ENCODE peak calls at places on chromosome 15, in nine cellular contexts. T is astrocyte; Q is fibroblast of pulmonary artery; X is fibroblast of lung; F is adrenal gland; I is A549; U is GM12864; Z is AG04449; R is CD8-positive, alpha-beta T cell. E is an unnamed sample.

GRCh38 chr15:67700023-67700422 is 125.3 kb upstream of the SKOR1 start:
- DNase-seq in T (no peak), Q (no peak), X (peak), F (no peak), I (no peak), U (no peak), Z (no peak), R (no peak), E (peak)

GRCh38 chr15:40266828-40267304 is 16.0 kb downstream of the ANKRD63 start:
- DNase-seq in T (peak), Q (peak), X (peak), F (peak), I (peak), U (no peak), Z (peak), R (no peak), E (peak)

GRCh38 chr15:40454904-40455391 is 14.2 kb downstream of the BAHD1 start:
- DNase-seq in T (peak), Q (peak), X (peak), F (peak), I (no peak), U (no peak), Z (no peak), R (no peak), E (no peak)

GRCh38 chr15:59168536-59168935 is 38.1 kb upstream of the LDHAL6B start:
- DNase-seq in T (peak), Q (peak), X (peak), F (peak), I (no peak), U (no peak), Z (no peak), R (no peak), E (peak)

GRCh38 chr15:76060098-76060989 is 559 bp downstream of the TMEM266 start:
- DNase-seq in T (no peak), Q (no peak), X (no peak), F (no peak), I (no peak), U (peak), Z (no peak), R (no peak), E (no peak)

GRCh38 chr15:77866596-77867125 is 210.8 kb downstream of the TBC1D2B start:
- DNase-seq in T (no peak), Q (no peak), X (no peak), F (no peak), I (no peak), U (no peak), Z (no peak), R (no peak), E (no peak)

GRCh38 chr15:64561997-64562396 is 101.6 kb downstream of the ZNF609 start:
- DNase-seq in T (no peak), Q (no peak), X (no peak), F (no peak), I (no peak), U (no peak), Z (no peak), R (no peak), E (no peak)

GRCh38 chr15:65032823-65033537 is 3.5 kb upstream of the MTFMT start:
- DNase-seq in T (peak), Q (peak), X (peak), F (peak), I (peak), U (no peak), Z (no peak), R (no peak), E (peak)

GRCh38 chr15:49330166-49330565 is 92.9 kb upstream of the FGF7 start:
- DNase-seq in T (no peak), Q (no peak), X (no peak), F (no peak), I (no peak), U (no peak), Z (no peak), R (no peak), E (peak)

GRCh38 chr15:59260090-59260489 is 53.4 kb downstream of the LDHAL6B start:
- DNase-seq in T (no peak), Q (no peak), X (no peak), F (no peak), I (no peak), U (no peak), Z (no peak), R (no peak), E (no peak)

GRCh38 chr15:86813892-86814291 is 734.2 kb downstream of the AGBL1 start:
- DNase-seq in T (no peak), Q (no peak), X (no peak), F (no peak), I (no peak), U (no peak), Z (no peak), R (no peak), E (no peak)

GRCh38 chr15:78012643-78013077 is 64.9 kb downstream of the TBC1D2B start:
- DNase-seq in T (no peak), Q (no peak), X (no peak), F (peak), I (no peak), U (no peak), Z (no peak), R (no peak), E (no peak)

GRCh38 chr15:36877294-36877693 is 223.1 kb downstream of the MEIS2 start:
- DNase-seq in T (no peak), Q (no peak), X (no peak), F (no peak), I (no peak), U (no peak), Z (no peak), R (no peak), E (no peak)

GRCh38 chr15:40493089-40493840 is 22.5 kb downstream of the CHST14 start:
- DNase-seq in T (peak), Q (no peak), X (peak), F (no peak), I (no peak), U (no peak), Z (no peak), R (no peak), E (no peak)

GRCh38 chr15:65349338-65349737 is 28.5 kb downstream of the IGDCC3 start:
- DNase-seq in T (no peak), Q (no peak), X (no peak), F (no peak), I (no peak), U (no peak), Z (no peak), R (no peak), E (no peak)

GRCh38 chr15:63979227-63979793 is 67.0 kb downstream of the DAPK2 start:
- DNase-seq in T (no peak), Q (no peak), X (no peak), F (no peak), I (no peak), U (no peak), Z (no peak), R (no peak), E (no peak)

GRCh38 chr15:62338497-62338896 is 173.4 kb upstream of the C2CD4B start:
- DNase-seq in T (no peak), Q (no peak), X (no peak), F (no peak), I (no peak), U (no peak), Z (no peak), R (no peak), E (no peak)

GRCh38 chr15:71547066-71547465 is 263.3 kb upstream of the NR2E3 start:
- DNase-seq in T (no peak), Q (no peak), X (no peak), F (peak), I (no peak), U (no peak), Z (no peak), R (no peak), E (peak)

GRCh38 chr15:81282911-81283310 is 41.0 kb downstream of the STARD5 start:
- DNase-seq in T (no peak), Q (no peak), X (no peak), F (no peak), I (no peak), U (no peak), Z (no peak), R (no peak), E (no peak)

GRCh38 chr15:33934896-33935295 is 33.4 kb upstream of the CHRM5 start:
- DNase-seq in T (peak), Q (no peak), X (peak), F (no peak), I (no peak), U (no peak), Z (no peak), R (no peak), E (peak)

GRCh38 chr15:68354923-68355322 is 77.0 kb downstream of the ITGA11 start:
- DNase-seq in T (peak), Q (peak), X (peak), F (no peak), I (peak), U (no peak), Z (peak), R (no peak), E (peak)

GRCh38 chr15:58551084-58551763 is 119.4 kb downstream of the LIPC start:
- DNase-seq in T (no peak), Q (no peak), X (no peak), F (no peak), I (no peak), U (no peak), Z (no peak), R (no peak), E (no peak)

GRCh38 chr15:31212956-31213694 is 111.6 kb upstream of the TRPM1 start:
- DNase-seq in T (no peak), Q (no peak), X (no peak), F (no peak), I (no peak), U (no peak), Z (no peak), R (no peak), E (no peak)

GRCh38 chr15:40787344-40787841 is 17.6 kb downstream of the C15orf62 start:
- DNase-seq in T (peak), Q (peak), X (peak), F (no peak), I (no peak), U (no peak), Z (no peak), R (no peak), E (peak)

GRCh38 chr15:37984368-37984767 is 49.9 kb downstream of the TMCO5A start:
- DNase-seq in T (no peak), Q (no peak), X (no peak), F (no peak), I (no peak), U (no peak), Z (no peak), R (no peak), E (no peak)

GRCh38 chr15:67107014-67107812 is 41.8 kb downstream of the SMAD3 start:
- DNase-seq in T (peak), Q (peak), X (peak), F (peak), I (peak), U (no peak), Z (peak), R (no peak), E (peak)

GRCh38 chr15:22786868-22787698 is 639 bp downstream of the NIPA1 start:
- DNase-seq in T (no peak), Q (peak), X (peak), F (peak), I (peak), U (no peak), Z (no peak), R (no peak), E (peak)

GRCh38 chr15:64703632-64703959 is 71.8 kb downstream of the RBPMS2 start:
- DNase-seq in T (no peak), Q (no peak), X (no peak), F (peak), I (peak), U (no peak), Z (no peak), R (no peak), E (no peak)

GRCh38 chr15:40252438-40253178 is 13.7 kb downstream of the PAK6 start:
- DNase-seq in T (no peak), Q (no peak), X (peak), F (peak), I (no peak), U (no peak), Z (no peak), R (no peak), E (peak)

GRCh38 chr15:77603616-77604406 is 28.9 kb downstream of the LINGO1 start:
- DNase-seq in T (no peak), Q (no peak), X (no peak), F (no peak), I (no peak), U (no peak), Z (no peak), R (no peak), E (no peak)

GRCh38 chr15:48928877-48929538 is 34.7 kb downstream of the SHC4 start:
- DNase-seq in T (peak), Q (no peak), X (peak), F (no peak), I (no peak), U (no peak), Z (no peak), R (no peak), E (no peak)

DNA sequence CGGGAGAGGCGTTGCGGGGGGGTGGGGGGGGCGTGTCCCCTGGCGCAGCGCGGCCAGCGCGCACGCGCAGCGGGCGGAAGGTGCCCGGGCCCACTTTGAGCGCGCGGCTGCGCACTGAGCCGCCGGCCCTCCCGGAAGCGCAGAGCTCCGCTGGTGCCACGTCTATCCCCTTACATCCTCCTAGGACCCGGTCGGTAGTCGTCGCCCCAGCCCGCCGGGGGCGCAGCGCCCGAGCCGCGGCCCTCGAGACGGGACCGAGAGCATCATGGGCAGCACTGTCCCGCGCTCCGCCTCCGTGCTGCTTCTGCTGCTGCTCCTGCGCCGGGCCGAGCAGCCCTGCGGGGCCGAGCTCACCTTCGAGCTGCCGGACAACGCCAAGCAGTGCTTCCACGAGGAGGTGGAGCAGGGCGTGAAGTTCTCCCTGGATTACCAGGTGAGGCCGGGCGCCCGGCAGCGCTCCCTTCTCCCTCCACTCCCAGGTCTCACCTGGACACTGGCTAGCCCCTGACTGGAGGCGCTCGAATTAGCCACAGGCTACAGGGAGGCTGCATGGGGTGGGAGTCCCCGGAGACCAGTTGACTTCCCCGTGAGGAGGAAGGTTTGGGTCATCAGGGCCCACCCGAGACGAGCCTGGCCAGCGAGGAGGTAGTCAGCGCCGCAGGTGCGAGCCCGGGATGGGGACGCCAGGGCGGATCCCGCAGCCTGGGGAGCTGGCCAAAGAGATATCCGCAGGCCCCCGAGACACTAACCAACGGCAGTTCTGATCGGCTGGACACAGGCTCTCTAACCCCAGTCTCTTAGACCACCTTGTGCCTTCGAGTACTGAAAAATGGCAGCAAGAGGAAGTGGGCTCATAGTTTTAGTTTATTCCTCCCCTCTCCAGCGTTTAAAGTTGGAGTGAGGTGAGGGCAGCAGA is at the start of gene TMED3:
- DNase-seq in T (peak), Q (peak), X (peak), F (peak), I (peak), U (peak), Z (no peak), R (peak), E (peak)
- TF ChIP-seq CTCF in T (no peak), Q (no peak), X (peak), F (peak), I (peak), U (peak), Z (peak), R (no peak), E (peak)

GRCh38 chr15:42576776-42577175 is 1.4 kb downstream of the STARD9 start:
- DNase-seq in T (no peak), Q (no peak), X (no peak), F (no peak), I (no peak), U (no peak), Z (no peak), R (no peak), E (no peak)
- H3K4me3 ChIP-seq in T (no peak), Q (no peak), X (peak), F (no peak), I (no peak), U (peak), Z (no peak), R (no peak), E (peak)

GRCh38 chr15:88489321-88489720 is 21.8 kb downstream of the MRPS11 start:
- DNase-seq in T (no peak), Q (no peak), X (no peak), F (no peak), I (no peak), U (no peak), Z (no peak), R (no peak), E (no peak)
- TF ChIP-seq CTCF in T (no peak), Q (no peak), X (no peak), F (no peak), I (no peak), U (peak), Z (no peak), R (no peak), E (no peak)

GRCh38 chr15:90987561-90988141 is 6.7 kb downstream of the PRC1 start:
- DNase-seq in T (no peak), Q (no peak), X (peak), F (no peak), I (no peak), U (no peak), Z (no peak), R (no peak), E (peak)
- H3K4me3 ChIP-seq in T (no peak), Q (no peak), X (no peak), F (no peak), I (no peak), U (peak), Z (no peak), R (no peak), E (peak)

DNA sequence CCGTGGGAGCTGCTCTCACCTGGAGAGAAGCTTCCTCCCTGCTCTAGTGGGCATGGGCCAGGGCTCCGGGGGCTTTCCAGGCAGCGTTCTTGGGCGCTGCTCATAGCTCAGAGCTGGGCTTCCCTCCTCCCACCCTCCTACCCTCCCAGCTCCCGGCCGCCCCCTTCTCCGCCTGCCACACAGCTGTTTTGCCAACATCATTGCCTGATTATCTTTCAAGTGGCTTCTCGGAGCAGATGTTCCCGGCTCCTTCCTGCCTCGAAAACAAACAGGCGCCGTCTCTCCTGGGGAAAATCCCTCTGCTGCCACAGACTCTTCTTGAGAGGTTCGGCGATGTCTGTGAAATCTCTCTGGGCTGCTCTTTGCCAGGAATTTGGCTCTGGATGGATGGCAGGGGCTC is 195.6 kb downstream of the RPLP1 start:
- DNase-seq in T (no peak), Q (no peak), X (no peak), F (no peak), I (no peak), U (no peak), Z (no peak), R (no peak), E (no peak)
- TF ChIP-seq CTCF in T (no peak), Q (no peak), X (no peak), F (no peak), I (no peak), U (no peak), Z (no peak), R (no peak), E (no peak)

DNA sequence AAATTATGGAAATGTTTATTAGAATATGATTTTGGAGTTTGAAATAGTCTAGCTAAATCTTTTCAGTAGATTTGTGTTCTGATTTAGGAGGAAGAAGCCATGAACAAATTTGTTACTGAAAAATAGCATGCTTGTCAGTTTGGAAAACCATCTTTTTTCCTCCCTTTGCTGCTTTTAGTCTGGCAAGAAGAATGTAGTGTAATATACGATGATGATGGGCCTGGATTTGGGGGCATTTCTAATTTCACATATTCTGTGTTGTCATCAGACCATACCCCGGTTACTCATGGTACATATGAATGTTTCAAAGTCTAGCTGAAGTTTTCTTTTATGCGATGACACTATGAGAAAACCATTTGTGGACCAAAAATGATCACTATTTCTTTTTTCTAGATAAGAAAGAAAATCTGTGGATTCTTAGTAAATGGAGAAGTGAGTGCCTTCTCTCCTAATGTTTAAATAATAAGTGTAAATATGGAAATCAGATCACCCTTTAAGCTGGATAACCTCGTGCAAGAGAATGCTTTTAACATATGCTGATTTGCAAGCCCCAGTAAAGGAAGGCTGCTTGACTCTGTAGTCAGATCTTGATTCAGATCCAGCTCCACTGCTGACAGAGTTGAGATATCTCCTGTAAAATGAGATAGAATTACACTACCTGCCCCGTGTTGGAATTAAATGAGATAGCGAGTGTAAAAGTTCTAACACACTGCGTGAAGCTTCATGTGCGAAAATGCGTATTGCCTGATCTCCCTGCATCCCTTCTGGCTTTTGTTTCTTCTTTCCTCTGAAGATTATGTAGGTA is 3.0 kb downstream of the MEF2A start:
- DNase-seq in T (peak), Q (no peak), X (peak), F (no peak), I (no peak), U (no peak), Z (no peak), R (no peak), E (peak)
- H3K4me3 ChIP-seq in T (no peak), Q (peak), X (peak), F (no peak), I (no peak), U (peak), Z (no peak), R (no peak), E (peak)

GRCh38 chr15:29115093-29115991 is 154.3 kb downstream of the NSMCE3 start:
- DNase-seq in T (no peak), Q (peak), X (no peak), F (no peak), I (peak), U (no peak), Z (no peak), R (no peak), E (peak)
- TF ChIP-seq CTCF in T (no peak), Q (peak), X (peak), F (no peak), I (peak), U (peak), Z (peak), R (peak), E (peak)

DNA sequence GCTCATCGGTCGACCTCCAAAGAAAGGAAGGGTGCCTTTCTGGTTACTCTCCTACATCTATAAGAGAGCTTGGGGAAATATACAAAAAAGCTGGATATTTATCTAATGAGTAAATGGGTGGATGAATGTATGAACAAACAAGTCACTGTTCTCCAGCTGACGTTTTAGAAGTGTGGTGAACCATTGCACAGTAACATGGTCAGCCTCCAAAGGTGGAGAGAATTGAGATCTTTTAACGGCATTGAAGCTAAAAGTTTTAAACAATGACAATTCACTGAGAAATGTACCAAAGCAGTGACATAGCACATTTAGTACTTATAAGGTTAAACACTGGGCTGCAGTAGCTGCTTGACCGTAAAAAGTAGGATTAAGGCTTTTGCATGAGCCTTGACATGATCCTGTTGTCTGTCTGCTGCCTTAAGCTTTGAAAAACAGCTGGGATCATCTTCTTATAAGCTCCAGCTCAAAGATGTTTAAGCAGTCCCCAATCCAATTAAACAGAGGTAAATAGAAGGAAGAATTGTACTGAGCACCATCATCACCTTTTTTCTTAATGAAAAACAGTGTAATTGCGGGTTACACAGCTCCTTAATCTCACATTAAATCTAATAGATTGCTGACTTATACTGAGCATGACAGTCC is 222.9 kb downstream of the WDR72 start:
- DNase-seq in T (no peak), Q (no peak), X (peak), F (no peak), I (no peak), U (no peak), Z (no peak), R (no peak), E (no peak)
- H3K4me3 ChIP-seq in T (no peak), Q (no peak), X (no peak), F (no peak), I (no peak), U (no peak), Z (no peak), R (no peak), E (no peak)

GRCh38 chr15:100914876-100915275 is 4.3 kb upstream of the LRRK1 start:
- DNase-seq in T (no peak), Q (peak), X (no peak), F (no peak), I (no peak), U (no peak), Z (no peak), R (no peak), E (peak)
- TF ChIP-seq CTCF in T (no peak), Q (no peak), X (peak), F (no peak), I (no peak), U (no peak), Z (peak), R (no peak), E (no peak)

E was measured in foreskin fibroblast.